ENCODE peak calls at places on chromosome 20, in five cellular contexts. B is MM.1S, A is endothelial cell, N is endodermal cell, E is GM13977. Y is an unnamed sample.

GRCh38 chr20:10672579-10673127 is 1.1 kb downstream of the JAG1 start:
- DNase-seq in A (peak), E (peak), B (peak), N (peak), Y (peak)

GRCh38 chr20:17786221-17786718 is 86.5 kb downstream of the BANF2 start:
- DNase-seq in E (no peak), A (no peak), N (no peak), B (no peak), Y (no peak)

GRCh38 chr20:58718729-58719128 is 26.1 kb downstream of the NPEPL1 start:
- DNase-seq in B (no peak), E (no peak), N (no peak), A (no peak), Y (no peak)

GRCh38 chr20:49854190-49854875 is 41.7 kb downstream of the SLC9A8 start:
- DNase-seq in B (no peak), A (no peak), N (peak), E (no peak), Y (no peak)

GRCh38 chr20:51563597-51564332 is 21.2 kb upstream of the NFATC2 start:
- DNase-seq in A (peak), B (no peak), E (no peak), N (peak), Y (peak)

GRCh38 chr20:63234693-63235398 is 859 bp upstream of the BIRC7 start:
- DNase-seq in N (peak), E (no peak), A (peak), B (no peak), Y (peak)

GRCh38 chr20:19760371-19760721 is 2.3 kb downstream of the RIN2 start:
- DNase-seq in A (no peak), N (no peak), B (no peak), E (no peak), Y (no peak)

GRCh38 chr20:10603971-10604864 is 69.6 kb downstream of the JAG1 start:
- DNase-seq in E (no peak), A (no peak), N (no peak), B (no peak), Y (no peak)

GRCh38 chr20:33651562-33652048 is 10.5 kb upstream of the C20orf144 start:
- DNase-seq in E (no peak), N (no peak), A (no peak), B (no peak), Y (no peak)

GRCh38 chr20:35454881-35455609 is at the start of gene CEP250:
- DNase-seq in B (peak), E (peak), N (peak), A (peak), Y (peak)

GRCh38 chr20:19718880-19719279 is 39.2 kb upstream of the RIN2 start:
- DNase-seq in N (peak), B (no peak), A (no peak), E (no peak), Y (no peak)

GRCh38 chr20:63070771-63071540 is 64.2 kb upstream of the BHLHE23 start:
- DNase-seq in N (no peak), B (no peak), A (no peak), E (no peak), Y (no peak)

GRCh38 chr20:3716195-3716834 is 3.9 kb upstream of the SIGLEC1 start:
- DNase-seq in N (peak), B (peak), A (peak), E (no peak), Y (peak)

GRCh38 chr20:60097285-60097684 is 139.1 kb downstream of the CDH26 start:
- DNase-seq in E (no peak), B (no peak), A (no peak), N (no peak), Y (no peak)

GRCh38 chr20:25859649-25860530 is 163.2 kb upstream of the ZNF337 start:
- DNase-seq in E (peak), A (peak), B (peak), N (peak), Y (peak)

GRCh38 chr20:59210186-59210585 is 46.6 kb downstream of the ZNF831 start:
- DNase-seq in A (no peak), E (no peak), B (no peak), N (no peak), Y (no peak)

GRCh38 chr20:43570496-43570895 is 11.7 kb downstream of the SGK2 start:
- DNase-seq in B (no peak), A (no peak), E (no peak), N (no peak), Y (no peak)

GRCh38 chr20:755931-756330 is 12.4 kb downstream of the SLC52A3 start:
- DNase-seq in A (no peak), N (no peak), E (no peak), B (no peak), Y (no peak)

GRCh38 chr20:761418-762381 is 6.6 kb downstream of the SLC52A3 start:
- DNase-seq in A (no peak), B (no peak), E (no peak), N (no peak), Y (no peak)

GRCh38 chr20:764255-764654 is 4.0 kb downstream of the SLC52A3 start:
- DNase-seq in B (no peak), N (no peak), E (no peak), A (no peak), Y (peak)

GRCh38 chr20:757509-757908 is 10.8 kb downstream of the SLC52A3 start:
- DNase-seq in E (no peak), A (no peak), N (no peak), B (no peak), Y (no peak)

DNA sequence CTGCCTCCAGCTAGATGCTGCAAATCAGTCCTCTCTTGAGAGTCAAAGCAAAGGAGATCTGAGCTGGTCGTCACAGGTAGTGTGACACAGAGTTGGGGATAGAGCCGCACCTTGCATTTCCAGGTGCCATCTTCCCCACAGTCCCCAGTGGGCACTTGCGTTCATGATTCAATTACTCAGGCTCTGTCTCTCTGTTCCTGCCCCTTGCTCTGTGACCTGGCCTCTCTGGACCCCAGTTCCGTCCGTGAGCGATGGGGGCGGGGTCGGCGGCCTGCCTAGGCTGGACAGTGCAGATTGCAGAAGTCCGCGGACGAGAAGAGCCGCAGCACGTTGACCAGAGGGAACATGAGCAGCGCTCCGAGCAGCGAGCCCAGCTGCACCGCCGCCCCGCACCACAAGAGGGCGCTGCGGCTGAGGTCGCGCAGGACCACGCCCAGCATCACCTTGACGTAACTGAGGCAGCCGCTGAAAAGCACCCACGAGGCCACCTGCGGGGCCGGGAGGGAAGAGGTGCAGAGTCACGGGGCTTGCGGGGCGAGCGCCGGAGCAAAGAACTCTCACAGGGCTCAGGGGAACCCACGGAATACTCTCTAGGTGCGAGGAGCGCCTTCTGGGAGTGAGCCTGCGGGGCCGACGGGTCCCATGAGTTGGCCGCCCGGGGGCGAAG is 7.4 kb downstream of the SLC52A3 start:
- DNase-seq in E (peak), N (peak), A (peak), B (peak), Y (peak)
- TF ChIP-seq CTCF in E (peak), N (peak), A (peak), B (peak), Y (peak)

DNA sequence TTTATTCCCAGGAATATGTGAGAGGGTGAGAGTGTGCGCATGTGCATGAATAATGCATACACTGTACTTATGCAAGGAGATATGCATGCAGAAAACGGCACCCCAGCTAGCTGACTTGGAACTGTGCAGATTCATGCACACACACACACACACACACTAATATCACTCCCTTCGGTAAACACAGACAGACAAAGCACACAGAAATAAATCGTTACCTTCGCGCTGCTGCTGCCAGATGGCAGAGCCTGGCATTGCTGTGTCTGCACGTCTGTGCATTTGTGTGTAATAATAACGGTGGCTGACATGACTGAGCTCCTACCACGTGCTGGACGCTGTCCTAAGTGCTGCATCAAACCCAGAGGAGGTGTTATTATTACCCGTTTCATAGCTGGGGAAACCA is 36.8 kb downstream of the PREX1 start:
- DNase-seq in N (no peak), B (no peak), E (no peak), A (no peak), Y (no peak)
- TF ChIP-seq CTCF in N (no peak), B (no peak), E (peak), A (no peak), Y (no peak)

GRCh38 chr20:6418732-6419131 is 295.9 kb upstream of the FERMT1 start:
- DNase-seq in E (no peak), A (no peak), N (no peak), B (no peak), Y (no peak)

GRCh38 chr20:6411651-6412050 is 288.8 kb upstream of the FERMT1 start:
- DNase-seq in B (no peak), A (no peak), E (no peak), N (no peak), Y (no peak)

GRCh38 chr20:6421321-6422030 is 298.6 kb upstream of the FERMT1 start:
- DNase-seq in A (no peak), N (no peak), E (no peak), B (no peak), Y (no peak)

GRCh38 chr20:6420336-6420735 is 297.5 kb upstream of the FERMT1 start:
- DNase-seq in E (no peak), A (no peak), B (no peak), N (no peak), Y (no peak)

GRCh38 chr20:6416371-6416770 is 293.5 kb upstream of the FERMT1 start:
- DNase-seq in A (no peak), N (peak), E (no peak), B (no peak), Y (no peak)
- TF ChIP-seq CTCF in A (no peak), N (peak), E (peak), B (no peak), Y (no peak)

GRCh38 chr20:44603327-44603726 is 20.9 kb downstream of the PKIG start:
- DNase-seq in N (no peak), A (no peak), B (no peak), E (no peak), Y (no peak)
- TF ChIP-seq CTCF in N (peak), A (no peak), B (peak), E (peak), Y (no peak)

DNA sequence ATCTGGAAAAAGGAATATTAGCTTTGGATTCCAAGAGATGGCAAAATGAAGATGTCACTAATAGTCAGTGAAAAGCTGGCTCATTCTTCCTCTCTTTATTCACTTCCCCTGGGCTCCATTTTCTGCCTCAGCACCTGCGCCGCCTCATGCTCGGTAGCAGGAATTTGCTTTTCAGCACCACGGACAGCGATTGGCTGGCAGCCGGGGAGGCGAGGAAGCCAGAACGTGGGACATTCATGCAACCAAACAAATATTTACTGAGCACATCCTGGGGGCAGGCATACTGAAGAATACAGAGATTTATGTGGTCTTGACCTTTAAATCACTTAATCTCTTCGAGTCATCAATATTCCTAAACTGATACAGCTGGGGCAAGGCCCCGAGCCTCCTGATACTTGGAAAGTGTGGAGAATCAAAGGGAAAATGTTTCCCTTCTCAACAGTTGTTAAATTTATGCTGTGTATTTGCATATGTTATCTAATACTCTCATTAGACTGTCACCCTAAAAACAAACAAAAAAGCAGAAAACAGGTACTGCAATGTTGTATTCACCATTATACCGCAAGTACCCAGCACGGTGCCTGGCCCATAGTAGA is 12.1 kb upstream of the PDYN start:
- DNase-seq in B (peak), A (peak), E (peak), N (peak), Y (peak)
- TF ChIP-seq CTCF in B (no peak), A (no peak), E (peak), N (no peak), Y (no peak)

DNA sequence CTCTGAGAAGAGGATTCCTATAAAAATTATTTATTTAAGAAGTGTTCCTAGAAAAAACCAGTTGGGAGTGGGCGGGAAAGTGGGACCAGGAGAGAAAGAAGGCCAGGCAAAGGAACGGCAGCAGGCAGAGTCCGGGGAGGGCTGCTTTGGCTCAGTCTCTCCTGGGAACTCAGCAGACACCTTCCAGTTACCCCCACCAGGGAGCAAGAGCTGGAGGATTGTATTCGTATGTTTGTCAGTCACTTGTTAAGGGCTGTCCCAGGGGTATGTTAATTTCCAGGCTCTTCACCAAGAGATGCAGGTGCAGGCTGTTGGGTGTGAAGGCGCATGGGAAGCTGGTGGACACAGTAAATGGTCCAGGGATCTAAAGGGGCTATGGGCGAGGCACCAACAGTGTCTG is 53.0 kb upstream of the CHD6 start:
- DNase-seq in A (no peak), E (no peak), N (peak), B (no peak), Y (no peak)
- TF ChIP-seq CTCF in A (no peak), E (no peak), N (no peak), B (no peak), Y (no peak)

GRCh38 chr20:22385602-22386299 is 198.6 kb downstream of the FOXA2 start:
- DNase-seq in B (no peak), A (no peak), N (no peak), E (no peak), Y (no peak)
- TF ChIP-seq CTCF in B (peak), A (no peak), N (peak), E (no peak), Y (no peak)

DNA sequence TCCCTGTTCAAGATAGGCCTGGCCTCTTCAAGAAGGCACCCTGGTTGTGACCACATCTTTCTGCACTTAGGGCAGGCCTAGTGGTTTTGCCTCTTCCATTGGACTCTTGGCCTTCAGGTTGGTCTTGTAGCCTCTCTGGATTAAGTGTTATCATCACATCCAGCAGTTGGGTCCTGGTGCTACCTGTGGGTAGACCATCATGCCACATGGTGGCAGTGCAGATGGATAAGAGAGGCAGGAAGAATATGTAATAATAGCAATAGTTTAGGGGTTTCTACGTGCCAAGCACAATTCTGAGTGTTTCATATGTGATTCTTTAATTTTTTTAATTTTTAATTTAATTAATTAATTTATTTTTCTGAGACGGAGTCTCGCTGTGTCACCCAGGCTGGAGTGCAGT is 28.5 kb upstream of the SNRPB2 start:
- DNase-seq in E (no peak), B (no peak), A (peak), N (peak), Y (peak)
- TF ChIP-seq CTCF in E (peak), B (peak), A (peak), N (peak), Y (peak)

GRCh38 chr20:30286157-30286556 is 971.3 kb upstream of the DEFB115 start:
- DNase-seq in A (no peak), E (peak), N (no peak), B (no peak), Y (no peak)
- TF ChIP-seq CTCF in A (no peak), E (no peak), N (peak), B (no peak), Y (no peak)

Y was measured in activated CD8-positive, alpha-beta T cell treated with anti-CD3 and anti-CD28 coated beads for 36 hours.